ENCODE peak calls at places on chromosome 3, in eight cellular contexts. One of them, this sample, is unnamed.

GRCh38 chr3:58010562-58010961 is 2.3 kb downstream of the FLNB start:
- DNase-seq in PC-3: no peak
- DNase-seq in HCT116: no peak
- DNase-seq in GM23248: peak
- DNase-seq in MM.1S: no peak
- DNase-seq in hepatocyte: peak
- DNase-seq in SK-N-SH: peak
- DNase-seq in neural progenitor cell: no peak
- DNase-seq in this sample: no peak

GRCh38 chr3:137105277-137105977 is 147.6 kb downstream of the IL20RB start:
- DNase-seq in PC-3: peak
- DNase-seq in HCT116: peak
- DNase-seq in GM23248: peak
- DNase-seq in MM.1S: peak
- DNase-seq in hepatocyte: peak
- DNase-seq in SK-N-SH: peak
- DNase-seq in neural progenitor cell: peak
- DNase-seq in this sample: peak

GRCh38 chr3:43477600-43477999 is 144.2 kb downstream of the ANO10 start:
- DNase-seq in PC-3: no peak
- DNase-seq in HCT116: no peak
- DNase-seq in GM23248: no peak
- DNase-seq in MM.1S: no peak
- DNase-seq in hepatocyte: no peak
- DNase-seq in SK-N-SH: no peak
- DNase-seq in neural progenitor cell: no peak
- DNase-seq in this sample: no peak

GRCh38 chr3:159762981-159763465 is 225.6 kb upstream of the IL12A start:
- DNase-seq in PC-3: peak
- DNase-seq in HCT116: no peak
- DNase-seq in GM23248: peak
- DNase-seq in MM.1S: peak
- DNase-seq in hepatocyte: peak
- DNase-seq in SK-N-SH: peak
- DNase-seq in neural progenitor cell: peak
- DNase-seq in this sample: no peak

GRCh38 chr3:30597131-30597768 is 9.2 kb upstream of the TGFBR2 start:
- DNase-seq in PC-3: peak
- DNase-seq in HCT116: peak
- DNase-seq in GM23248: peak
- DNase-seq in MM.1S: no peak
- DNase-seq in hepatocyte: peak
- DNase-seq in SK-N-SH: no peak
- DNase-seq in neural progenitor cell: no peak
- DNase-seq in this sample: no peak

GRCh38 chr3:10312866-10313265 is 8.0 kb downstream of the SEC13 start:
- DNase-seq in PC-3: no peak
- DNase-seq in HCT116: no peak
- DNase-seq in GM23248: peak
- DNase-seq in MM.1S: no peak
- DNase-seq in hepatocyte: no peak
- DNase-seq in SK-N-SH: no peak
- DNase-seq in neural progenitor cell: no peak
- DNase-seq in this sample: no peak

GRCh38 chr3:133895208-133896001 is at the start of gene RAB6B:
- DNase-seq in PC-3: no peak
- DNase-seq in HCT116: no peak
- DNase-seq in GM23248: peak
- DNase-seq in MM.1S: peak
- DNase-seq in hepatocyte: peak
- DNase-seq in SK-N-SH: peak
- DNase-seq in neural progenitor cell: peak
- DNase-seq in this sample: no peak

GRCh38 chr3:82281205-82281604 is 519.8 kb upstream of the GBE1 start:
- DNase-seq in PC-3: peak
- DNase-seq in HCT116: no peak
- DNase-seq in GM23248: peak
- DNase-seq in MM.1S: no peak
- DNase-seq in hepatocyte: peak
- DNase-seq in SK-N-SH: no peak
- DNase-seq in neural progenitor cell: peak
- DNase-seq in this sample: no peak

GRCh38 chr3:38588995-38589937 is 60.2 kb downstream of the SCN5A start:
- DNase-seq in PC-3: no peak
- DNase-seq in HCT116: no peak
- DNase-seq in GM23248: no peak
- DNase-seq in MM.1S: no peak
- DNase-seq in hepatocyte: no peak
- DNase-seq in SK-N-SH: no peak
- DNase-seq in neural progenitor cell: no peak
- DNase-seq in this sample: no peak

GRCh38 chr3:39907981-39908380 is 98.6 kb downstream of the MYRIP start:
- DNase-seq in PC-3: no peak
- DNase-seq in HCT116: no peak
- DNase-seq in GM23248: peak
- DNase-seq in MM.1S: no peak
- DNase-seq in hepatocyte: no peak
- DNase-seq in SK-N-SH: peak
- DNase-seq in neural progenitor cell: no peak
- DNase-seq in this sample: no peak

GRCh38 chr3:138781012-138781470 is 53.7 kb downstream of the PIK3CB start:
- DNase-seq in PC-3: no peak
- DNase-seq in HCT116: no peak
- DNase-seq in GM23248: no peak
- DNase-seq in MM.1S: peak
- DNase-seq in hepatocyte: no peak
- DNase-seq in SK-N-SH: no peak
- DNase-seq in neural progenitor cell: no peak
- DNase-seq in this sample: no peak

GRCh38 chr3:138673641-138674040 is 65.1 kb downstream of the FAIM start:
- DNase-seq in PC-3: no peak
- DNase-seq in HCT116: no peak
- DNase-seq in GM23248: peak
- DNase-seq in MM.1S: no peak
- DNase-seq in hepatocyte: peak
- DNase-seq in SK-N-SH: no peak
- DNase-seq in neural progenitor cell: no peak
- DNase-seq in this sample: no peak

GRCh38 chr3:56086355-56086754 is 381.9 kb downstream of the ERC2 start:
- DNase-seq in PC-3: no peak
- DNase-seq in HCT116: no peak
- DNase-seq in GM23248: peak
- DNase-seq in MM.1S: no peak
- DNase-seq in hepatocyte: no peak
- DNase-seq in SK-N-SH: no peak
- DNase-seq in neural progenitor cell: no peak
- DNase-seq in this sample: no peak

GRCh38 chr3:46935168-46935858 is 41.2 kb downstream of the CCDC12 start:
- DNase-seq in PC-3: peak
- DNase-seq in HCT116: peak
- DNase-seq in GM23248: peak
- DNase-seq in MM.1S: no peak
- DNase-seq in hepatocyte: peak
- DNase-seq in SK-N-SH: peak
- DNase-seq in neural progenitor cell: peak
- DNase-seq in this sample: no peak

GRCh38 chr3:172777901-172778300 is 27.4 kb downstream of the ECT2 start:
- DNase-seq in PC-3: no peak
- DNase-seq in HCT116: no peak
- DNase-seq in GM23248: no peak
- DNase-seq in MM.1S: no peak
- DNase-seq in hepatocyte: no peak
- DNase-seq in SK-N-SH: no peak
- DNase-seq in neural progenitor cell: no peak
- DNase-seq in this sample: no peak

GRCh38 chr3:127803619-127804018 is 18.7 kb downstream of the MGLL start:
- DNase-seq in PC-3: peak
- DNase-seq in HCT116: peak
- DNase-seq in GM23248: peak
- DNase-seq in MM.1S: no peak
- DNase-seq in hepatocyte: no peak
- DNase-seq in SK-N-SH: no peak
- DNase-seq in neural progenitor cell: no peak
- DNase-seq in this sample: no peak

GRCh38 chr3:52986938-52987337 is 58.9 kb downstream of the SFMBT1 start:
- DNase-seq in PC-3: no peak
- DNase-seq in HCT116: no peak
- DNase-seq in GM23248: peak
- DNase-seq in MM.1S: no peak
- DNase-seq in hepatocyte: no peak
- DNase-seq in SK-N-SH: no peak
- DNase-seq in neural progenitor cell: peak
- DNase-seq in this sample: peak

GRCh38 chr3:34005886-34006285 is 207.5 kb downstream of the PDCD6IP start:
- DNase-seq in PC-3: peak
- DNase-seq in HCT116: no peak
- DNase-seq in GM23248: peak
- DNase-seq in MM.1S: no peak
- DNase-seq in hepatocyte: no peak
- DNase-seq in SK-N-SH: no peak
- DNase-seq in neural progenitor cell: no peak
- DNase-seq in this sample: no peak
- TF ChIP-seq EZH2phosphoT487 in PC-3: no peak
- TF ChIP-seq EZH2phosphoT487 in HCT116: no peak
- TF ChIP-seq EZH2phosphoT487 in GM23248: no peak
- TF ChIP-seq EZH2phosphoT487 in MM.1S: no peak
- TF ChIP-seq EZH2phosphoT487 in hepatocyte: no peak
- TF ChIP-seq EZH2phosphoT487 in SK-N-SH: no peak
- TF ChIP-seq EZH2phosphoT487 in neural progenitor cell: no peak
- TF ChIP-seq EZH2phosphoT487 in this sample: no peak

DNA sequence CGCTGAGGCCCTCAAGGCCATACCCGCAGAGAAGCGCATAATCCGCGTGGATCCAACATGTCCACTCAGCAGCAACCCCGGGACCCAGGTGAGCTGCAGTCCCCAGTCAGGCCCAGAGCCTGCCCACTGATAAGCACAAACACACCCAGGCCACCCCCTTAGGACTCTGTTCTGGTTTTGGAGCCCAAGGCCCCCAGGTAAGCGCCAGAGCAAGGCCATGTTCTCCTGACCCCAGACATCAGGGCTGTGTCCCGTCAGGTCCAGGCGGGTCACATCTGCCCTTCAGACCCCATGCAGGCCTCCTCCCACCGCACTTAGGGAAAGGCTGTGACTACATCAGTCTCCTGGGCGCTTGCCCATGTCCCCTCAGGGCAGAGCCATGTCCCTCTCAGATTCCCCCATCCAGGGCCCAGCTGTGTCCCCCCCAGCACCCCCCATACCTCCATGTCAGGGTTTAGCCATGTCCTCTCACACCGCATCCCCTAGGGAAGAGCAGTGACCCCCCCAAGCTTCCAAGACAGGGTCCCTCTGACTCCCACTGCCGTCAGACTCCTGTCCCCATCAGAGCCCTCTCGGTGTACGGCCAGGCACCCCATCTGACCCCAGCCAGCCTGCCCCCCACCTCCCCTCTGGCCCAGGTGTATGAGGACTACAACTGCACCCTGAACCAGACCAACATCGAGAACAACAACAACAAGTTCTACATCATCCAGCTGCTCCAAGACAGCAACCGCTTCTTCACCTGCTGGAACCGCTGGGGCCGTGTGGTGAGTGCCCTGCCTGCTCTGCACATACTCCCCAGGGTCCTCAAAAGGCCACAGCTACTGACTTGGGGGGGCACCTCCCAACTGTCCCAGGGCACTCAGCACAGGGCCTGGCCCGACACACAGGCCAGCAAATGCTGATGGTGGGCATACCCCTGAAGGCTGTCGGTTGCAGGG is 1.6 kb downstream of the PARP3 start:
- DNase-seq in PC-3: no peak
- DNase-seq in HCT116: no peak
- DNase-seq in GM23248: no peak
- DNase-seq in MM.1S: no peak
- DNase-seq in hepatocyte: no peak
- DNase-seq in SK-N-SH: no peak
- DNase-seq in neural progenitor cell: no peak
- DNase-seq in this sample: no peak
- H2AFZ ChIP-seq in PC-3: no peak
- H2AFZ ChIP-seq in HCT116: no peak
- H2AFZ ChIP-seq in GM23248: peak
- H2AFZ ChIP-seq in MM.1S: no peak
- H2AFZ ChIP-seq in hepatocyte: no peak
- H2AFZ ChIP-seq in SK-N-SH: no peak
- H2AFZ ChIP-seq in neural progenitor cell: no peak
- H2AFZ ChIP-seq in this sample: no peak

DNA sequence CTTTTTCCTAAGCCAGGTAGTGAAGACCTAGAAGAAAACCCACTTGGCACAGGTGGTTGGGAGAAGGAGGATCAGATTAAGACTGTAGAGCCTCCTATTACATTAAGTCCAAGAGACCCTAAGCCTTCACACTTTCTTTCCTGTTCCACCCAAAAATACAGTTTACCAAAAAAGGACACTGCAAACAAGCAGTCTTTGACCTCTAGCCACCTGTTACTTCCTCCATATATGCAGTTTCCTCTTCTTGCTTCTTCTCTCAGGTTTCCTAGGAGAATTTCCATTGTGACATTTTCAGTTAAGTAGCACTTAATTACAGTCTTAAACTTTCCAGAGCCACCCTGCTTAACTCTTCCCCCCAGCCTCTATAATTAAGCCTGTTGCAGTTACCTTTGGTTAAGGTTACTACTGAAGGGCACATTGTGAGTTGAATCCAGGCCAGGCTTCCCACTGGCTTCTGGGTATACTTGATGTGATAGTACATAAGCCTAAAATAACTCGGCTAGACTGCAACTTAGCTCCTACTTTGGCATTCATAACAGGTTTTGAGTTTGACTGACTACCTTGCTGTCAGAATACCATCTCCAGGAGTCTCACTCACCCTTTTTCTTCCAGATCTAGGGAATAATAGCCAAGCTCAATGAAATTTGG is 114.2 kb upstream of the UMPS start:
- DNase-seq in PC-3: no peak
- DNase-seq in HCT116: no peak
- DNase-seq in GM23248: no peak
- DNase-seq in MM.1S: peak
- DNase-seq in hepatocyte: no peak
- DNase-seq in SK-N-SH: no peak
- DNase-seq in neural progenitor cell: no peak
- DNase-seq in this sample: no peak
- TF ChIP-seq EZH2phosphoT487 in PC-3: no peak
- TF ChIP-seq EZH2phosphoT487 in HCT116: no peak
- TF ChIP-seq EZH2phosphoT487 in GM23248: no peak
- TF ChIP-seq EZH2phosphoT487 in MM.1S: no peak
- TF ChIP-seq EZH2phosphoT487 in hepatocyte: no peak
- TF ChIP-seq EZH2phosphoT487 in SK-N-SH: no peak
- TF ChIP-seq EZH2phosphoT487 in neural progenitor cell: no peak
- TF ChIP-seq EZH2phosphoT487 in this sample: no peak

GRCh38 chr3:148975696-148976095 is 15.6 kb upstream of the GYG1 start:
- DNase-seq in PC-3: no peak
- DNase-seq in HCT116: no peak
- DNase-seq in GM23248: no peak
- DNase-seq in MM.1S: no peak
- DNase-seq in hepatocyte: no peak
- DNase-seq in SK-N-SH: no peak
- DNase-seq in neural progenitor cell: no peak
- DNase-seq in this sample: no peak
- H2AFZ ChIP-seq in PC-3: no peak
- H2AFZ ChIP-seq in HCT116: no peak
- H2AFZ ChIP-seq in GM23248: no peak
- H2AFZ ChIP-seq in MM.1S: no peak
- H2AFZ ChIP-seq in hepatocyte: no peak
- H2AFZ ChIP-seq in SK-N-SH: no peak
- H2AFZ ChIP-seq in neural progenitor cell: no peak
- H2AFZ ChIP-seq in this sample: no peak

GRCh38 chr3:99114565-99115291 is 213.2 kb upstream of the DCBLD2 start:
- DNase-seq in PC-3: peak
- DNase-seq in HCT116: peak
- DNase-seq in GM23248: peak
- DNase-seq in MM.1S: no peak
- DNase-seq in hepatocyte: peak
- DNase-seq in SK-N-SH: peak
- DNase-seq in neural progenitor cell: peak
- DNase-seq in this sample: peak
- TF ChIP-seq EZH2phosphoT487 in PC-3: no peak
- TF ChIP-seq EZH2phosphoT487 in HCT116: no peak
- TF ChIP-seq EZH2phosphoT487 in GM23248: no peak
- TF ChIP-seq EZH2phosphoT487 in MM.1S: no peak
- TF ChIP-seq EZH2phosphoT487 in hepatocyte: no peak
- TF ChIP-seq EZH2phosphoT487 in SK-N-SH: no peak
- TF ChIP-seq EZH2phosphoT487 in neural progenitor cell: no peak
- TF ChIP-seq EZH2phosphoT487 in this sample: no peak

This sample was measured in OCI-LY7.